ENCODE peak calls at places on chromosomes 11 and 22, in eight cellular contexts. One of them, this sample, is unnamed.

GRCh38 chr11:29937526-29937925 is 79.3 kb downstream of the KCNA4 start:
- DNase-seq in lower leg skin: no peak
- DNase-seq in prostate gland: no peak
- DNase-seq in IMR-90: no peak
- DNase-seq in GM13976: no peak
- DNase-seq in PC-3: no peak
- DNase-seq in sigmoid colon: no peak
- DNase-seq in kidney: no peak
- DNase-seq in this sample: no peak

GRCh38 chr11:124745835-124746620 is 6.0 kb downstream of the VSIG2 start:
- DNase-seq in lower leg skin: no peak
- DNase-seq in prostate gland: no peak
- DNase-seq in IMR-90: no peak
- DNase-seq in GM13976: peak; percentile 76
- DNase-seq in PC-3: no peak
- DNase-seq in sigmoid colon: no peak
- DNase-seq in kidney: peak; percentile 85
- DNase-seq in this sample: peak; percentile 64

GRCh38 chr11:134725939-134726639 is 314.0 kb upstream of the B3GAT1 start:
- DNase-seq in lower leg skin: no peak
- DNase-seq in prostate gland: peak; percentile 44
- DNase-seq in IMR-90: no peak
- DNase-seq in GM13976: no peak
- DNase-seq in PC-3: peak; percentile 33
- DNase-seq in sigmoid colon: no peak
- DNase-seq in kidney: no peak
- DNase-seq in this sample: no peak

GRCh38 chr11:19301336-19301735 is 60.6 kb upstream of the E2F8 start:
- DNase-seq in lower leg skin: no peak
- DNase-seq in prostate gland: no peak
- DNase-seq in IMR-90: no peak
- DNase-seq in GM13976: no peak
- DNase-seq in PC-3: peak; percentile 33
- DNase-seq in sigmoid colon: no peak
- DNase-seq in kidney: no peak
- DNase-seq in this sample: no peak

GRCh38 chr11:62337682-62338181 is 484 bp downstream of the ASRGL1 start:
- DNase-seq in lower leg skin: no peak
- DNase-seq in prostate gland: peak; percentile 28
- DNase-seq in IMR-90: no peak
- DNase-seq in GM13976: peak; percentile 32
- DNase-seq in PC-3: peak; percentile 59
- DNase-seq in sigmoid colon: no peak
- DNase-seq in kidney: peak; percentile 81
- DNase-seq in this sample: no peak

GRCh38 chr11:3626250-3626960 is 15.4 kb downstream of the ART5 start:
- DNase-seq in lower leg skin: peak; percentile 89
- DNase-seq in prostate gland: no peak
- DNase-seq in IMR-90: no peak
- DNase-seq in GM13976: no peak
- DNase-seq in PC-3: no peak
- DNase-seq in sigmoid colon: peak; percentile 78
- DNase-seq in kidney: no peak
- DNase-seq in this sample: no peak

GRCh38 chr11:26726960-26727359 is 5.1 kb upstream of the SLC5A12 start:
- DNase-seq in lower leg skin: no peak
- DNase-seq in prostate gland: no peak
- DNase-seq in IMR-90: no peak
- DNase-seq in GM13976: no peak
- DNase-seq in PC-3: no peak
- DNase-seq in sigmoid colon: no peak
- DNase-seq in kidney: no peak
- DNase-seq in this sample: no peak

GRCh38 chr22:21448627-21449416 is 18.4 kb upstream of the TMEM191C start:
- DNase-seq in lower leg skin: peak; percentile 79
- DNase-seq in prostate gland: peak; percentile 3
- DNase-seq in IMR-90: no peak
- DNase-seq in GM13976: no peak
- DNase-seq in PC-3: no peak
- DNase-seq in sigmoid colon: peak; percentile 50
- DNase-seq in kidney: peak; percentile 47
- DNase-seq in this sample: no peak

GRCh38 chr11:33266418-33267215 is 9.4 kb downstream of the HIPK3 start:
- DNase-seq in lower leg skin: no peak
- DNase-seq in prostate gland: no peak
- DNase-seq in IMR-90: peak; percentile 58
- DNase-seq in GM13976: no peak
- DNase-seq in PC-3: no peak
- DNase-seq in sigmoid colon: no peak
- DNase-seq in kidney: peak; percentile 73
- DNase-seq in this sample: no peak

GRCh38 chr11:92828576-92828975 is 140.9 kb upstream of the MTNR1B start:
- DNase-seq in lower leg skin: no peak
- DNase-seq in prostate gland: no peak
- DNase-seq in IMR-90: no peak
- DNase-seq in GM13976: no peak
- DNase-seq in PC-3: no peak
- DNase-seq in sigmoid colon: no peak
- DNase-seq in kidney: no peak
- DNase-seq in this sample: no peak

GRCh38 chr11:13343931-13344717 is 66.5 kb downstream of the BMAL1 start:
- DNase-seq in lower leg skin: no peak
- DNase-seq in prostate gland: peak; percentile 65
- DNase-seq in IMR-90: peak; percentile 79
- DNase-seq in GM13976: peak; percentile 74
- DNase-seq in PC-3: peak; percentile 88
- DNase-seq in sigmoid colon: no peak
- DNase-seq in kidney: no peak
- DNase-seq in this sample: peak; percentile 76

GRCh38 chr11:57800444-57801184 is 39.0 kb downstream of the CTNND1 start:
- DNase-seq in lower leg skin: peak; percentile 28
- DNase-seq in prostate gland: peak; percentile 78
- DNase-seq in IMR-90: peak; percentile 74
- DNase-seq in GM13976: peak; percentile 76
- DNase-seq in PC-3: peak; percentile 99
- DNase-seq in sigmoid colon: no peak
- DNase-seq in kidney: no peak
- DNase-seq in this sample: peak; percentile 71

GRCh38 chr22:29154364-29155048 is 51.2 kb upstream of the EMID1 start:
- DNase-seq in lower leg skin: peak; percentile 95
- DNase-seq in prostate gland: peak; percentile 51
- DNase-seq in IMR-90: peak; percentile 51
- DNase-seq in GM13976: peak; percentile 88
- DNase-seq in PC-3: peak; percentile 64
- DNase-seq in sigmoid colon: peak; percentile 85
- DNase-seq in kidney: peak; percentile 89
- DNase-seq in this sample: peak; percentile 88

GRCh38 chr11:19191530-19192169 is 10.1 kb downstream of the CSRP3 start:
- DNase-seq in lower leg skin: no peak
- DNase-seq in prostate gland: no peak
- DNase-seq in IMR-90: no peak
- DNase-seq in GM13976: no peak
- DNase-seq in PC-3: no peak
- DNase-seq in sigmoid colon: no peak
- DNase-seq in kidney: no peak
- DNase-seq in this sample: no peak

DNA sequence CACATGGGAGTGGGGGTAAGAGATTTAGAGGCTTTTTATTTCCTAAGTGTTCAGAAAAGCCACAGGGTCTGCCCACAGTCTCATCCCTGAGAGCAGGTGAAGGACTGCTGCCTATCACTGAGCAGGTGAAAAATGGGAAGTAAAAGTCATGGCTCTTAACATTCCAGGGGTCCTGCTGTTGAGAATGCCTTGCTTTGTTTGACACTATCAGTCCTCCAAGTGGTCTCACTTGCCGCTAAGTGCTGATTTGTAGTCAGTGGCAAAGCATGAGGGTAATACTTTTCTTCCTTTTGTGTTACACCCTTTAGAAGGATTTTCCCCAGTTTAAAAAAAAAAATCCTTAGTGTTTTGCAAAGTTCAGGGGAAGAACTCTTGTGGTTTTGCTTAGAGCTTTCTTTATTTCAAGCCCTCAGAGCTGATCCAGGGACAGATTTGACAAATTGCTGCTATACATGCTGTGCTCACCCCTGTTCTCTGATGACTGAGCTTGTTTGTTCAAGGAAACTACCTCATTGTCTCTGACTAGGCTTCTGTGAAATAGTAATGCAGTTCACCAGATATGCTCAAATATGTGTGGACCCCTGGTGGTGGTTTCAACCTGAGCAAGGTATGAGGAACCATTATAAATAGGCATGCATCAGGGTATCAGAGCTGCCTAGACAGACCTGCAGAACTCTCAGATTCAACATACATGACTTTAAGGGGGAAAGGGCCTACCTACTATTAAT is 141.0 kb downstream of the ARHGAP42 start:
- DNase-seq in lower leg skin: no peak
- DNase-seq in prostate gland: no peak
- DNase-seq in IMR-90: peak; percentile 84
- DNase-seq in GM13976: no peak
- DNase-seq in PC-3: peak; percentile 97
- DNase-seq in sigmoid colon: no peak
- DNase-seq in kidney: no peak
- DNase-seq in this sample: no peak
- TF ChIP-seq CTCF in lower leg skin: no peak
- TF ChIP-seq CTCF in prostate gland: no peak
- TF ChIP-seq CTCF in IMR-90: peak; percentile 35
- TF ChIP-seq CTCF in GM13976: no peak
- TF ChIP-seq CTCF in PC-3: peak; percentile 85
- TF ChIP-seq CTCF in sigmoid colon: no peak
- TF ChIP-seq CTCF in kidney: peak; percentile 13
- TF ChIP-seq CTCF in this sample: no peak

DNA sequence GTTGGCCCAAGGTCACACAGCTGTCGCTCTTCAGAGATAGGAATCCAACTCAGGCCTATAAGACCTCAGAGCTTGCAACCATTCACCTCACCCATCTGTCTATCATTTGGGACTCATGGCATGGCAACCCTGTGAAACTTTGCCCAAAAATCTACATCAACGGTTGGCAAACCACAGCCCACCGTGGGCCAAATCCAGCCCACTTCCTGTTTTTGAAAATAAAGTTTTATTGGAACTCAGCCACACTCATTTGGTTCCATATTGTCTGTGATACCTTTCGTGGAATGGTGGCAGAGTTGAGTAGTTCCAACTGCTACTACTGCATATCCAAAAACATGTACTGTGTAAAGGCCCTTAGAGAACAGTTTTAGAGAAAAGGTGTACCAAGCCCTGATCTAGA is 307.8 kb downstream of the MN1 start:
- DNase-seq in lower leg skin: no peak
- DNase-seq in prostate gland: no peak
- DNase-seq in IMR-90: no peak
- DNase-seq in GM13976: no peak
- DNase-seq in PC-3: no peak
- DNase-seq in sigmoid colon: no peak
- DNase-seq in kidney: no peak
- DNase-seq in this sample: no peak
- TF ChIP-seq CTCF in lower leg skin: no peak
- TF ChIP-seq CTCF in prostate gland: no peak
- TF ChIP-seq CTCF in IMR-90: no peak
- TF ChIP-seq CTCF in GM13976: no peak
- TF ChIP-seq CTCF in PC-3: no peak
- TF ChIP-seq CTCF in sigmoid colon: no peak
- TF ChIP-seq CTCF in kidney: no peak
- TF ChIP-seq CTCF in this sample: no peak

GRCh38 chr11:70068950-70069349 is 9.2 kb upstream of the ANO1 start:
- DNase-seq in lower leg skin: peak; percentile 67
- DNase-seq in prostate gland: no peak
- DNase-seq in IMR-90: no peak
- DNase-seq in GM13976: no peak
- DNase-seq in PC-3: no peak
- DNase-seq in sigmoid colon: peak; percentile 32
- DNase-seq in kidney: no peak
- DNase-seq in this sample: no peak

GRCh38 chr11:70067036-70067435 is 11.1 kb upstream of the ANO1 start:
- DNase-seq in lower leg skin: peak; percentile 39
- DNase-seq in prostate gland: no peak
- DNase-seq in IMR-90: no peak
- DNase-seq in GM13976: peak; percentile 22
- DNase-seq in PC-3: no peak
- DNase-seq in sigmoid colon: peak; percentile 39
- DNase-seq in kidney: no peak
- DNase-seq in this sample: peak; percentile 13

GRCh38 chr11:70066628-70067027 is 11.5 kb upstream of the ANO1 start:
- DNase-seq in lower leg skin: no peak
- DNase-seq in prostate gland: no peak
- DNase-seq in IMR-90: no peak
- DNase-seq in GM13976: no peak
- DNase-seq in PC-3: no peak
- DNase-seq in sigmoid colon: peak; percentile 27
- DNase-seq in kidney: no peak
- DNase-seq in this sample: no peak

GRCh38 chr11:70068345-70068744 is 9.8 kb upstream of the ANO1 start:
- DNase-seq in lower leg skin: peak; percentile 59
- DNase-seq in prostate gland: no peak
- DNase-seq in IMR-90: no peak
- DNase-seq in GM13976: no peak
- DNase-seq in PC-3: no peak
- DNase-seq in sigmoid colon: peak; percentile 29
- DNase-seq in kidney: no peak
- DNase-seq in this sample: no peak

DNA sequence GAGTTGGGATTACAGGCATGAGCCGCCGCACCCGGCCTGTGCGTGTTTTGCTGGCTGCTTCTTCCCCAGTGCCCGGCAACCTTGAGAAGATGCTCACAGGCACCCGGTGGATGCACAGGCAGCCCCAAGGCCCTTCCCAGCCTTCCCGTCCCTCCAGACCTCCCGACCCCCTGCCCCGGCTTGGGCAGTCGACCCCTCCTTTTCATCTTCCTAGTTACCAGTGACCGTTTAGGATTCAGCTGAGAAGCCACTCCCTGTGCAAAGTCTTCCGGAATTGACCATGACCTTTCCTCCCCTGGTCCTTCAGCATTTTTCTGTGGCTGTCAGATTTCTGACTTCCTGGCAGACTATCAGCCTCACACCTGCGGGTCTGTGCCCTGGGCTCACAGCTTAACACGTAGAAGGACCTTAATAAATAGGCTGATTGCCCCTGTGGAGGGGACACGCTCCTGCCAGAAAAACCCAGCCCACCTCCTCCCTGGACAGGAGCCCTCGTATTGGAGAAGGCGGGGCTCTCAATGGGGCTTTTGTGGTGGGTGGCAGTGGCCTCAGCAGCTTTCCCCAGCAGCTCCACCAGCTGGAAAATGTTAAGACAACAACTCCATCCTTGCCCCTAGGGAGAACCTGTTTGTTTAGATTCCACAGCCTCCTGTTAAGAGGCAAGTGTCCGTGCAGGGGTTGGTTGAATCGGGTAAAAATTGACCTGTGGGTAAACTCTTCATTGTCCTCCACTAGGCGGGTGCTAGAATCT is 10.4 kb upstream of the ANO1 start:
- DNase-seq in lower leg skin: peak; percentile 78
- DNase-seq in prostate gland: peak; percentile 42
- DNase-seq in IMR-90: no peak
- DNase-seq in GM13976: peak; percentile 21
- DNase-seq in PC-3: peak; percentile 90
- DNase-seq in sigmoid colon: peak; percentile 53
- DNase-seq in kidney: no peak
- DNase-seq in this sample: peak; percentile 17
- TF ChIP-seq CTCF in lower leg skin: no peak
- TF ChIP-seq CTCF in prostate gland: no peak
- TF ChIP-seq CTCF in IMR-90: no peak
- TF ChIP-seq CTCF in GM13976: no peak
- TF ChIP-seq CTCF in PC-3: peak; percentile 57
- TF ChIP-seq CTCF in sigmoid colon: no peak
- TF ChIP-seq CTCF in kidney: no peak
- TF ChIP-seq CTCF in this sample: no peak

GRCh38 chr11:118956847-118957469 is 860 bp downstream of the UPK2 start:
- DNase-seq in lower leg skin: no peak
- DNase-seq in prostate gland: no peak
- DNase-seq in IMR-90: no peak
- DNase-seq in GM13976: no peak
- DNase-seq in PC-3: no peak
- DNase-seq in sigmoid colon: no peak
- DNase-seq in kidney: peak; percentile 65
- DNase-seq in this sample: no peak
- TF ChIP-seq CTCF in lower leg skin: no peak
- TF ChIP-seq CTCF in prostate gland: no peak
- TF ChIP-seq CTCF in IMR-90: no peak
- TF ChIP-seq CTCF in GM13976: no peak
- TF ChIP-seq CTCF in PC-3: no peak
- TF ChIP-seq CTCF in sigmoid colon: peak; percentile 26
- TF ChIP-seq CTCF in kidney: no peak
- TF ChIP-seq CTCF in this sample: no peak

This sample was measured in GM10248.